ENCODE peak calls at places on chromosomes 11 and 22, in four cellular contexts. N, H, Y and F are unnamed samples.

GRCh38 chr22:44566911-44567310 is 68.9 kb upstream of the RTL6 start:
- DNase-seq in N (no peak), H (no peak), Y (no peak), F (no peak)

GRCh38 chr11:33687733-33688479 is 12.7 kb downstream of the C11orf91 start:
- DNase-seq in H (no peak), Y (no peak), N (peak), F (peak)

GRCh38 chr11:67996051-67996450 is 7.8 kb downstream of the UNC93B1 start:
- DNase-seq in N (no peak), Y (no peak), H (no peak), F (no peak)

GRCh38 chr11:100969008-100969407 is 160.6 kb downstream of the PGR start:
- DNase-seq in Y (no peak), H (no peak), N (no peak), F (no peak)

GRCh38 chr22:17199131-17199731 is 20.0 kb downstream of the ADA2 start:
- DNase-seq in N (peak), Y (no peak), H (no peak), F (no peak)

GRCh38 chr11:7245341-7245740 is 6.4 kb upstream of the SYT9 start:
- DNase-seq in Y (no peak), N (no peak), H (no peak), F (no peak)

GRCh38 chr11:64207247-64208085 is 945 bp downstream of the FERMT3 start:
- DNase-seq in H (no peak), Y (no peak), N (no peak), F (no peak)

GRCh38 chr22:31947296-31947695 is 3.0 kb downstream of the YWHAH start:
- DNase-seq in H (no peak), N (no peak), Y (no peak), F (no peak)

GRCh38 chr11:57776101-57776511 is 14.5 kb downstream of the CTNND1 start:
- DNase-seq in Y (no peak), N (no peak), H (peak), F (no peak)

GRCh38 chr11:70247710-70248072 is 22.8 kb upstream of the PPFIA1 start:
- DNase-seq in H (no peak), Y (no peak), N (no peak), F (no peak)

GRCh38 chr11:64898076-64898445 is 18.9 kb downstream of the ATG2A start:
- DNase-seq in H (no peak), Y (no peak), N (no peak), F (no peak)

GRCh38 chr11:132772712-132773545 is 759.4 kb downstream of the OPCML start:
- DNase-seq in N (no peak), H (no peak), Y (no peak), F (no peak)

GRCh38 chr11:10998674-10999073 is 140.8 kb upstream of the ZBED5 start:
- DNase-seq in Y (no peak), H (no peak), N (no peak), F (no peak)

GRCh38 chr11:20616908-20617307 is 17.5 kb downstream of the SLC6A5 start:
- DNase-seq in H (no peak), N (no peak), Y (no peak), F (no peak)

GRCh38 chr22:30423296-30423958 is 2.1 kb upstream of the MTFP1 start:
- DNase-seq in N (no peak), Y (no peak), H (no peak), F (no peak)

GRCh38 chr11:125441648-125442410 is 54.2 kb downstream of the FEZ1 start:
- DNase-seq in N (no peak), H (no peak), Y (no peak), F (no peak)

GRCh38 chr22:38755155-38755910 is 465 bp downstream of the SUN2 start:
- DNase-seq in Y (no peak), H (no peak), N (peak), F (no peak)

GRCh38 chr11:121134758-121135312 is 33.8 kb downstream of the TECTA start:
- DNase-seq in Y (no peak), H (no peak), N (no peak), F (no peak)

GRCh38 chr11:125401746-125402145 is 94.3 kb downstream of the FEZ1 start:
- DNase-seq in N (no peak), Y (no peak), H (no peak), F (no peak)

GRCh38 chr11:35292290-35292689 is 127.1 kb downstream of the SLC1A2 start:
- DNase-seq in H (no peak), Y (no peak), N (no peak), F (peak)

GRCh38 chr22:24758164-24758799 is 16.2 kb downstream of the PIWIL3 start:
- DNase-seq in Y (peak), H (no peak), N (peak), F (peak)

GRCh38 chr11:103988595-103988969 is 47.9 kb upstream of the DDI1 start:
- DNase-seq in N (no peak), H (no peak), Y (peak), F (no peak)

GRCh38 chr11:47488111-47488510 is 39.2 kb upstream of the RAPSN start:
- DNase-seq in H (no peak), Y (no peak), N (no peak), F (no peak)

GRCh38 chr11:58763120-58763490 is 31.4 kb upstream of the GLYAT start:
- DNase-seq in Y (no peak), H (no peak), N (no peak), F (no peak)

GRCh38 chr11:2919837-2920236 is 9.4 kb downstream of the PHLDA2 start:
- DNase-seq in Y (no peak), H (no peak), N (no peak), F (no peak)

GRCh38 chr11:75718406-75719088 is 909 bp downstream of the MOGAT2 start:
- DNase-seq in H (no peak), Y (no peak), N (no peak), F (no peak)

GRCh38 chr22:30015846-30016245 is 64.4 kb upstream of the HORMAD2 start:
- DNase-seq in N (no peak), H (peak), Y (peak), F (no peak)